ENCODE peak calls at places on chromosomes 5 and 9, in nine cellular contexts. P is LNCaP clone FGC, E is vagina, J is progenitor cell of endocrine pancreas, Q is fibroblast of the aortic adventitia, N is natural killer cell, U is transverse colon, S is WTC11, T is endothelial cell. G is an unnamed sample.

GRCh38 chr5:31743678-31744077 is 104.7 kb downstream of the PDZD2 start:
- DNase-seq in E (no peak), N (no peak), U (no peak), T (no peak), S (no peak), Q (no peak), J (no peak), P (no peak), G (no peak)

GRCh38 chr9:89497978-89498844 is at the start of gene SEMA4D:
- DNase-seq in T (peak), N (no peak), Q (peak), S (peak), P (peak), U (peak), E (no peak), J (peak), G (peak)

GRCh38 chr5:3893527-3893926 is 297.9 kb downstream of the IRX1 start:
- DNase-seq in J (no peak), T (no peak), Q (no peak), N (no peak), P (no peak), S (no peak), U (no peak), E (no peak), G (no peak)

GRCh38 chr9:127860260-127860659 is 5.8 kb upstream of the ENG start:
- DNase-seq in N (no peak), E (no peak), S (no peak), T (no peak), J (no peak), U (no peak), Q (peak), P (no peak), G (no peak)

GRCh38 chr9:96553070-96553469 is 66.6 kb downstream of the CDC14B start:
- DNase-seq in J (no peak), Q (peak), P (no peak), U (no peak), S (no peak), T (no peak), E (no peak), N (no peak), G (no peak)

GRCh38 chr9:89312154-89312616 is 1.2 kb downstream of the CKS2 start:
- DNase-seq in N (no peak), E (no peak), U (no peak), J (no peak), P (peak), Q (peak), T (no peak), S (no peak), G (no peak)

GRCh38 chr5:146055432-146055831 is 49.9 kb downstream of the PLAC8L1 start:
- DNase-seq in E (no peak), J (no peak), N (no peak), U (no peak), T (no peak), Q (no peak), P (no peak), S (no peak), G (no peak)

GRCh38 chr5:151212361-151212899 is 11.5 kb downstream of the CCDC69 start:
- DNase-seq in S (no peak), U (no peak), J (no peak), N (no peak), Q (no peak), P (no peak), T (no peak), E (peak), G (no peak)

GRCh38 chr5:14036947-14037346 is 92.5 kb upstream of the DNAH5 start:
- DNase-seq in J (no peak), T (no peak), Q (no peak), E (no peak), P (no peak), S (no peak), U (no peak), N (no peak), G (no peak)

GRCh38 chr9:96460877-96461276 is 10.9 kb downstream of the HABP4 start:
- DNase-seq in J (no peak), U (no peak), S (no peak), E (no peak), Q (peak), T (no peak), N (no peak), P (no peak), G (no peak)

GRCh38 chr9:68431307-68431706 is 74.9 kb downstream of the PGM5 start:
- DNase-seq in S (no peak), Q (no peak), T (no peak), E (no peak), J (no peak), P (no peak), U (no peak), N (no peak), G (no peak)

GRCh38 chr9:112629890-112630485 is 87.9 kb downstream of the INIP start:
- DNase-seq in U (no peak), S (no peak), P (no peak), N (no peak), J (no peak), E (no peak), T (no peak), Q (no peak), G (no peak)

GRCh38 chr9:82247318-82247717 is 258.7 kb downstream of the SPATA31D1 start:
- DNase-seq in Q (no peak), U (no peak), S (no peak), J (no peak), N (no peak), P (no peak), E (no peak), T (no peak), G (no peak)

GRCh38 chr5:6118691-6119090 is 259.7 kb downstream of the MED10 start:
- DNase-seq in P (no peak), Q (no peak), E (no peak), T (no peak), N (no peak), U (no peak), S (no peak), J (no peak), G (no peak)

GRCh38 chr5:178335287-178336030 is 102.9 kb upstream of the PHYKPL start:
- DNase-seq in T (no peak), U (no peak), S (no peak), J (no peak), Q (no peak), P (no peak), N (no peak), E (no peak), G (no peak)

GRCh38 chr9:111980398-111980797 is 83.8 kb downstream of the UGCG start:
- DNase-seq in U (no peak), Q (no peak), J (no peak), P (no peak), E (no peak), N (no peak), T (no peak), S (no peak), G (no peak)

GRCh38 chr9:77843088-77843985 is 188.3 kb downstream of the GNAQ start:
- DNase-seq in U (no peak), S (peak), P (no peak), N (no peak), Q (no peak), E (no peak), T (no peak), J (no peak), G (no peak)

GRCh38 chr9:107751522-107752235 is 262.1 kb upstream of the KLF4 start:
- DNase-seq in J (no peak), S (no peak), T (no peak), Q (peak), E (peak), N (no peak), U (peak), P (no peak), G (no peak)

GRCh38 chr9:74643303-74643933 is 146.3 kb downstream of the RORB start:
- DNase-seq in S (no peak), Q (no peak), E (no peak), J (no peak), N (no peak), T (no peak), U (no peak), P (no peak), G (no peak)

GRCh38 chr9:74642376-74642775 is 145.2 kb downstream of the RORB start:
- DNase-seq in Q (no peak), P (no peak), S (no peak), U (no peak), E (no peak), T (no peak), N (no peak), J (no peak), G (no peak)

GRCh38 chr9:74644015-74644414 is 146.9 kb downstream of the RORB start:
- DNase-seq in P (no peak), Q (no peak), T (no peak), E (no peak), J (no peak), U (no peak), S (no peak), N (no peak), G (no peak)

DNA sequence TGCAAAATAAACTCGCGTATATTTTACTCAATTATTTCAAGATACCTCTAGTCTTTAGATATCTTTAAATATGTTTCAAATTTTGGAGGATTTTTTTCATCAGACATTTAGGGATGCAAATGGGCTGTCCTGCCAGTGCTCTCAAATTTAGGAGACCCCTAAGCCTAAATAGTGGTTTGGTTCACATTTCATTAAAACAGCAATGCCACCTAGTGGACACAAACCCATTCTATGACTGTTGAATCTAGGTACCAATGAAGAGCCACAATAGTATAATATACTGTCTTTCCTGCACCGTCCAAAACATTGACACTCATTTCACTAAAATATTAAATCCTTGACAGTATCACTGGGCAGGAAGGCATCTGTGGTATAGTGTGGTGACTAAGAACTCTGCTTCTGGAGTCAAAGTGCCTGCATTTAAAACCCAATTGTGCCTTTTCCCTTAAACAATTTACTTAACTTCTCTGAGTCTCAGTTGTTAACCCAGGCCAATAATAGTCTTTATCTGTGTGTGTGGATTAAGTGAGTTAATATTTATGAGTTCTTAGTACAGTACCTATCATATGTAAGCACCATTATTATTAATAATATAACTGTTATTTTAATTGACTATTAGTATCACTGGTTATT is 148.0 kb downstream of the RORB start:
- DNase-seq in J (no peak), Q (peak), S (no peak), E (no peak), N (no peak), P (no peak), U (no peak), T (peak), G (peak)
- TF ChIP-seq CTCF in J (peak), Q (peak), S (peak), E (no peak), N (peak), P (peak), U (peak), T (peak), G (peak)

DNA sequence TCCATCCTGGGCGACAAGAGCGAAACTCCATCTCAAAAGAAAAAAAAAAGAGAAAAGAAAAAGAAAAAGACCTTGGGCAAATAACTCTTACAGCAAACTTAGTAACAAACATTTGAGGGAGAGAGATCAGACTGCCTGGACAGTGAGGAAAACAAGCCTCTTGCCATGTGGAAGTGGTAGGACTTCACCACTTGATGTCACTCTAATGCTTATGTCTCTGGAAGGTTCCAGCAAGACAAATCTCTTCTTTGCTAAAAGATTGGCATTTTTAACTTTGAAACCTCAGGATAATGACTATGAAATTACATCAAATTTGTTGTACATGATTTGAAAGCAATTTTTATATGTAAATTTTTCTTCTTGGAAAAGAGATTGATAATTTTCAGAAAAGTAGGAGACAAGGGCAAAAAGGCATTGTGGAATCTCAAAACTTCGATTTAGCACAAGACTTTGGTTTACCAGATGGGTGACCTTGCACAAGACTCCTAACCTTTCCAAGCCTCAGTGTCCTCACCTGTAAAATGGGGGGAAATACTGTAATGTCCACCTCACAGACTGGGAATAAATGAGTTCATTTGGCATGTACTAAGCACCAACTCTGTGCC is 5.4 kb downstream of the ACTL7B start:
- DNase-seq in N (no peak), Q (peak), T (no peak), J (no peak), U (no peak), S (no peak), E (no peak), P (peak), G (no peak)
- TF ChIP-seq CTCF in N (no peak), Q (peak), T (no peak), J (no peak), U (no peak), S (no peak), E (no peak), P (peak), G (no peak)

GRCh38 chr9:73199886-73200285 is 48.2 kb downstream of the ANXA1 start:
- DNase-seq in S (peak), E (no peak), Q (no peak), J (no peak), U (no peak), T (no peak), N (no peak), P (no peak), G (peak)
- TF ChIP-seq CTCF in S (peak), E (no peak), Q (peak), J (no peak), U (no peak), T (no peak), N (no peak), P (peak), G (peak)

DNA sequence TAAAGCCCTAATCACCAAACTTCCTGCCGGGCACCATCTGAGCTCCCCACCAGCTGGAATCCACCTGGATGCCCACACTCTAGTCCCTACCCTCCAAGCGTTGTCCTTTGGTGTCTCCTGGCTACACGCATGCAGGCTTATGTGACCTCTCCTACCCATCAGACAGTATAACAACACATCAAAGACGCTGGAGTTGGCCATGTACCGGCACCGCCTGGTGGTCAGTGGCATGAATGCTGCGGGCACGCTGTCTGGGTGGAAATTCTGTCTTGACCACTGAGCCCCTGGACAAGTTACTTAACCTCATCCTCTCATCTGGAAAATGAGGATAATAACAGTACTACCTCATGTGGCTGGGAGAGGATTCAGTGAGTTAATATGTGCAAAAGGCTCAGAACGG is 23.4 kb upstream of the CORO2A start:
- DNase-seq in Q (peak), P (no peak), J (no peak), N (no peak), S (peak), E (no peak), T (peak), U (no peak), G (peak)
- TF ChIP-seq CTCF in Q (peak), P (peak), J (peak), N (no peak), S (peak), E (no peak), T (peak), U (no peak), G (peak)

GRCh38 chr5:79702606-79703380 is 13.2 kb downstream of the CMYA5 start:
- DNase-seq in P (no peak), T (peak), E (no peak), U (no peak), S (peak), J (no peak), N (no peak), Q (peak), G (no peak)
- TF ChIP-seq CTCF in P (peak), T (peak), E (no peak), U (peak), S (no peak), J (peak), N (peak), Q (peak), G (peak)

DNA sequence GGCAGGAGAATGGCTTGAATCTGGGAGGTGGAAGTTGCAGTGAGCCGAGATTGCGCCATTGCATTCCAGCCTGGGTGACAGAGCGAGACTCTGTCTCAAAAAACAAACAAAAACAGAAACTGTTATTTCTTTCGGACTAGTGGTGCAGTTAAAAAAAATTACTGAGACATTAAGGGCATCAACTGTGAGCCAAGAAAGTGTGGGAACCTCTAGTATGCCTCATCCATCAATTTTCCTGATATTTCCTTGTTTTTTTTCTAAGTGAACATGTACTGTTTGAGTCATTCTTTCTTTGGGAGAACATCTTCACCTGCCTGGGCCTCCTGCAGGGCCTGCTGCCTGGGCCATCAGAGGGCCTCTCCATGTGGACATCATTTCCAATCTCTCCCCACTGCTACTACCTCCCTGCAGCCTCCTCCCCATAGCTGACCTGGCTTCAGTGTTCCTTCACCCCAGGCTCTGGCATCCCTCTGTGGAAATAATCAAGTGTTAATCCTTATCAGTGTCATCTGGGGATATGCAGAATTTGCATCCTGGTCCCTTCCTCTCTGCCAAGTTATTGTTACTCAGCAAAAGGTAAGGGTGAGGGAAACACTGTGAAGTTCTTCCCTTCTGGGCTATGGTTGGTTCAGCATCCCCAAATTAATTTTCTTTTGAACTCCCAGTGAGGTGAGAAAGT is 16.0 kb upstream of the CCL28 start:
- DNase-seq in P (no peak), S (no peak), E (no peak), T (no peak), N (no peak), U (no peak), Q (peak), J (no peak), G (no peak)
- TF ChIP-seq CTCF in P (no peak), S (no peak), E (no peak), T (no peak), N (no peak), U (no peak), Q (no peak), J (no peak), G (no peak)

GRCh38 chr5:59221769-59222168 is 638.9 kb downstream of the RAB3C start:
- DNase-seq in E (no peak), N (no peak), T (no peak), P (no peak), J (no peak), S (no peak), Q (no peak), U (no peak), G (no peak)
- TF ChIP-seq CTCF in E (no peak), N (no peak), T (no peak), P (no peak), J (no peak), S (no peak), Q (no peak), U (no peak), G (no peak)

DNA sequence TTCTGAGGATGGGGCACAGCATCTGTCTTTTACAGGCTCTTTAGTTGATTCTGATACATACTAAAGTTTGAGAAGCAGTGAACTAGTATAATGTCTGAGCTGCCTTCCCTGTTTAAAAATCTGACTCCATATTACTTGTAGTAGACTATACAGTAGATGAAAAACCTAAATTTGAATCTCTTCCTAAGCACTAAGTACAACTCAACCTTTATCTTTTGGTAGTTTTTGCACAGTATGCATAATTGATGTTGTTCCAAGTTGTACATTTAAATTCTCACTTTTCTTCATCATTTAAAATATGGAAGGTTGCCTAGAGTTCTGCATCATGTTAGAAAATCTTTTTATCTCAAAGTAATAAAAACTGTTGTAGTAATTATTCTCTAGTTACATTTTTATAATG is 98.6 kb upstream of the CKMT2 start:
- DNase-seq in E (no peak), N (no peak), T (no peak), Q (no peak), J (no peak), P (no peak), U (no peak), S (no peak), G (no peak)
- TF ChIP-seq CTCF in E (no peak), N (no peak), T (no peak), Q (no peak), J (no peak), P (no peak), U (no peak), S (no peak), G (no peak)

GRCh38 chr5:53996008-53996407 is 314.4 kb downstream of the ARL15 start:
- DNase-seq in U (no peak), N (no peak), S (no peak), P (no peak), E (no peak), Q (no peak), T (no peak), J (no peak), G (no peak)

GRCh38 chr5:53987091-53987490 is 323.3 kb downstream of the ARL15 start:
- DNase-seq in P (no peak), S (no peak), U (no peak), T (no peak), J (no peak), N (no peak), Q (no peak), E (no peak), G (no peak)

GRCh38 chr5:53994148-53994547 is 316.2 kb downstream of the ARL15 start:
- DNase-seq in T (no peak), N (no peak), E (no peak), S (no peak), U (no peak), J (no peak), Q (peak), P (no peak), G (no peak)

DNA sequence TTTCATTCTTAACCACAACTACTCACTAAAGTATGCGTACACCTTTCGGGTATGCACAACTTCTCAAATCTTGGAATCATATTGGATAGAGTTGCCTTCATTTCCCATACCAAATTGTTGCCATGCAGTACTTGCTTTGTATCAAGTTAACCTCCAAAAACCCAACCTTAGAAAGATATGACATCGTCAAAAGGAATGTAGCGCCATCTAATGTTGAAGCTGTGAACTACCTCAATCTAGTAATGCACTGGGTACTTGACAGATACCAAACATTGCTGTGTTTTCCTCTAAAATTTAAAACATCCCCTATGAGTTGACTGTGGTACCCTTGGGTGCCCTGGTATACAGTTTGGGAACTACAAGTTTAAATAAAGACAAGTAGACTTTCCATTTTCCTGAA is 318.4 kb downstream of the ARL15 start:
- DNase-seq in P (no peak), J (no peak), Q (peak), T (peak), U (no peak), S (no peak), N (no peak), E (no peak), G (no peak)
- TF ChIP-seq CTCF in P (peak), J (peak), Q (peak), T (peak), U (peak), S (peak), N (no peak), E (no peak), G (peak)

G was measured in neural crest cell.